ENCODE peak calls at places on chromosomes 11 and 22, in seven cellular contexts. O is Peyer's patch, X is upper lobe of left lung, A is uterus, Q is testis, M is IMR-90, H is endothelial cell of umbilical vein. B is an unnamed sample.

GRCh38 chr11:68933605-68934320 is 30.1 kb downstream of the IGHMBP2 start:
- DNase-seq in M (no peak), O (no peak), H (no peak), A (no peak), X (no peak), Q (no peak), B (no peak)

GRCh38 chr22:46297151-46297819 is 615 bp downstream of the GTSE1 start:
- DNase-seq in H (peak; percentile 46), X (no peak), O (no peak), Q (peak; percentile 40), A (no peak), M (peak; percentile 35), B (peak; percentile 14)

GRCh38 chr22:45916515-45916914 is 60.4 kb downstream of the WNT7B start:
- DNase-seq in Q (no peak), H (no peak), A (no peak), O (no peak), M (no peak), X (peak; percentile 71), B (no peak)

GRCh38 chr11:127226959-127227358 is 226.4 kb upstream of the KIRREL3 start:
- DNase-seq in Q (no peak), O (no peak), X (no peak), M (no peak), A (no peak), H (no peak), B (no peak)

GRCh38 chr11:88175707-88176066 is 444 bp upstream of the RAB38 start:
- DNase-seq in X (no peak), O (no peak), H (peak; percentile 17), Q (peak; percentile 20), A (no peak), M (peak; percentile 7), B (peak; percentile 5)

GRCh38 chr11:79237676-79238075 is 203.2 kb downstream of the TENM4 start:
- DNase-seq in O (no peak), H (peak; percentile 36), M (peak; percentile 96), X (no peak), A (peak; percentile 22), Q (no peak), B (no peak)

GRCh38 chr11:28963189-28963588 is 855.0 kb downstream of the METTL15 start:
- DNase-seq in M (peak; percentile 83), Q (no peak), X (no peak), H (no peak), O (no peak), A (no peak), B (no peak)

GRCh38 chr11:15927866-15928217 is 428.5 kb downstream of the SOX6 start:
- DNase-seq in M (no peak), H (no peak), O (no peak), Q (no peak), A (no peak), X (no peak), B (no peak)

GRCh38 chr11:22666700-22667439 is 459 bp downstream of the GAS2 start:
- DNase-seq in O (no peak), X (peak; percentile 87), A (no peak), M (no peak), H (peak; percentile 2), Q (peak; percentile 56), B (peak; percentile 79)

GRCh38 chr11:112526699-112527410 is 266.2 kb upstream of the PLET1 start:
- DNase-seq in Q (no peak), X (no peak), M (no peak), O (no peak), A (no peak), H (no peak), B (no peak)

GRCh38 chr11:109309153-109309552 is 112.8 kb upstream of the C11orf87 start:
- DNase-seq in O (no peak), M (no peak), A (no peak), H (no peak), X (no peak), Q (no peak), B (no peak)

GRCh38 chr22:41845380-41846267 is 12.7 kb downstream of the SREBF2 start:
- DNase-seq in Q (no peak), H (no peak), O (no peak), M (no peak), X (no peak), A (no peak), B (no peak)

GRCh38 chr22:49915610-49916009 is 2.6 kb downstream of the ALG12 start:
- DNase-seq in O (no peak), M (no peak), X (no peak), H (no peak), A (no peak), Q (no peak), B (no peak)

GRCh38 chr11:19690885-19691284 is 21.8 kb upstream of the NAV2 start:
- DNase-seq in A (no peak), H (no peak), Q (no peak), O (no peak), M (no peak), X (no peak), B (no peak)

GRCh38 chr11:129881570-129882170 is 13.7 kb downstream of the NFRKB start:
- DNase-seq in A (no peak), X (no peak), Q (peak; percentile 45), H (peak; percentile 41), O (peak; percentile 57), M (peak; percentile 21), B (no peak)

GRCh38 chr11:26143553-26144308 is 188.2 kb upstream of the ANO3 start:
- DNase-seq in O (no peak), X (no peak), M (peak; percentile 9), Q (no peak), A (no peak), H (peak; percentile 1), B (no peak)

GRCh38 chr22:48849513-48849912 is 978.2 kb downstream of the BRD1 start:
- DNase-seq in M (no peak), O (no peak), Q (no peak), A (no peak), H (no peak), X (no peak), B (no peak)

GRCh38 chr22:48849963-48850657 is 977.6 kb downstream of the BRD1 start:
- DNase-seq in A (no peak), H (no peak), X (no peak), Q (no peak), O (no peak), M (no peak), B (no peak)

GRCh38 chr22:48853627-48854240 is 973.9 kb downstream of the BRD1 start:
- DNase-seq in M (no peak), X (no peak), Q (no peak), A (no peak), O (peak; percentile 29), H (no peak), B (no peak)

GRCh38 chr22:48850658-48851287 is 976.9 kb downstream of the BRD1 start:
- DNase-seq in M (no peak), X (no peak), Q (no peak), O (no peak), A (no peak), H (no peak), B (no peak)

DNA sequence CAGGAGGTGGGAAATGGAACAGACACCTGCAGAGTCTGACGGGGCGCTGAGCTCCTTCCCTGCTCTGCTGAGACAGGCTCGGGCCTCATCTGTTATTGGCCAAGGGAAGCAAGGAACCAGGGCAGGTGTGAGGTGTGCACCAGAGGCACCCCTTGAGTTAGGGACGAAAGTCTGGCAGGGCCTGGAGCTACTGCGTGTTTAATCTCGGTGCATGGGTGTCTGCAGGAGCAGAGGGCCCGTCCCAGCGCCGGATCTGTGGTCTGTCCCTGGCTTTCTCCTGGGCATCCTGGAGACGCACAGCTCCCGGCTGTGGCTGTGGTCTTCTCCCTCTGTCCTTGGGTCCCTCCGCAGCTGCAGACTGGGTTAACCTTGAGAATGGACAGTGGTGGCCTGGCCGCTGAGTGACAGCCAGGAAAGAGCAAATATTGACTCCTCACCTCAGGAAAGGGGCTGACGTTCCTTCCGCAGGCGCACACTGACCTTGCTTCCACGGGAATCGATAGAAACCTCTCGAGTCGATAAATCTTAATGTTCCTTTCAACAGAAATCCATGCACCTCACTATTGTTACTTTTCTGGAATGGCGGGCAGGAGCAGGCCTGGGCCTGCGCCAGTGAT is 975.6 kb downstream of the BRD1 start:
- DNase-seq in A (no peak), X (no peak), M (no peak), Q (no peak), O (peak; percentile 38), H (no peak), B (no peak)
- H3K9me3 ChIP-seq in A (no peaks in the 10 kb centered on the region), X (no peaks in the 10 kb centered on the region), M (peaks cover 57% of the 10 kb centered on the region), Q (no peaks in the 10 kb centered on the region), O (no peaks in the 10 kb centered on the region), H (peaks cover 14% of the 10 kb centered on the region), B (no peaks in the 10 kb centered on the region)

DNA sequence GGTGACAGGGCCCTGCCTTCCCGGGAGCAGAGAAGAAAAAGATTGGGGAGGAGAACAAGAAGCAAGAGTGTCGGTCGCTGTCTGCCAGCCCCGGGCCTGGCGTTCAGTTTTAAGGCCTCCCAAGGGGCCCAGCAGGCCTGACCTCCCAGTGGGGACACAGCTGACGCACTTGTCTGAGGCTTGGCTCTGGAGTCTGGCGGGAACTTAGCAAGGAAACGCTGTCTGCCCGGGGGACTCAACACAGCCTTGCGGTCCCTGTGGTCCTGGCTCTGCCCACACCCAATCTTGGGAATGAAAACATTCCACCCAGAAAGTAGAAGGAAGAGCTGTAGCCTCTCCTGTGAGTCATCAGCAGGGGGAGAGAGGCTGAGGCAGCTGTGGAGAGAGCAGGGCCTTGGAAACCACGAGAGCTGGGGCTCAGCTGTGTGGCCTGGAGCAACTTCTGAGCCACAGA is 54.4 kb downstream of the TRAF6 start:
- DNase-seq in A (peak; percentile 69), Q (peak; percentile 68), M (peak; percentile 98), H (peak; percentile 54), O (peak; percentile 60), X (peak; percentile 73), B (peak; percentile 27)
- TF ChIP-seq POLR2A in A (no peak), Q (no peak), M (peak; percentile 58), H (no peak), O (no peak), X (no peak), B (no peak)

DNA sequence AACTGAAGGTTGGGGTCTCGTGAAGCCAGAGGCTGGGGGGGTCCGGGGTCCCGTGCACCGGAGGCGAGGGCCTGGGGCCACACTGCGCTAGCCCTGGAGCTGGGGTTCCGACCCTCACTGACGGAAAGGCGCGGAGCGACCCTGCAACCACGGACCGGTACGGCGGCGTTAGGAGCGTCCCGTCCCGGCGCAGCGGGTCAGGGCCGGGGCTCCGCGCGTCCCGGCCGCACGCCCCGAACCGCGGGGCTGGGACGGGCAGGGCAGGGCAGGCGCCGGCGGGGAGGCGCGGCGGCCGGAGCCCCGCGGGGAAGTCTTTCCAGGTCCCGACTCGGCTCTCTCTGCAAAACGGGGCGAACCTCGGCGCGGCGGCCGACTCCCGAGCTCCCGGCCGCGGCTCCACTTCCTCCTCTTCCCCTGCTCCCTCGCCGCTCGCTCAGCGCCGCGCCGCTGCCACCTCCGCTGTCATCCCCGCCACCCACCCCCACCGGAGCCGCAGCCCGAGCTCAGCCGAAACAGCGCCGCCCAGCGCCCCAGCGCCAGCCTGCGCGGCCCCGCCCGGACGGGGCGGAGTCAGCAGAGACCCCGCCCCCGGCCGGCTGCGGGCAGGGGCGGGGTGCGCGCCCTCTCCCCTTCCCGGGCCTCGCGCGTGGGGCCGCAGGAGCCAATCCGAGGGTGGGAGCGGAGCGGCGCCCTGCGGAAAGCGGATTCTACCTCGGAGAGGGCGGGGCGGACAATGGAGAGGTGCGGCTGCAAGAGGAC is at the start of gene GDPD5:
- DNase-seq in Q (peak; percentile 79), X (peak; percentile 96), H (peak; percentile 79), A (peak; percentile 84), O (peak; percentile 92), M (peak; percentile 64), B (peak; percentile 84)
- TF ChIP-seq CTCF in Q (peak; percentile 30), X (peak; percentile 74), H (peak; percentile 51), A (peak; percentile 56), O (peak; percentile 54), M (peak; percentile 60), B (peak; percentile 62)

DNA sequence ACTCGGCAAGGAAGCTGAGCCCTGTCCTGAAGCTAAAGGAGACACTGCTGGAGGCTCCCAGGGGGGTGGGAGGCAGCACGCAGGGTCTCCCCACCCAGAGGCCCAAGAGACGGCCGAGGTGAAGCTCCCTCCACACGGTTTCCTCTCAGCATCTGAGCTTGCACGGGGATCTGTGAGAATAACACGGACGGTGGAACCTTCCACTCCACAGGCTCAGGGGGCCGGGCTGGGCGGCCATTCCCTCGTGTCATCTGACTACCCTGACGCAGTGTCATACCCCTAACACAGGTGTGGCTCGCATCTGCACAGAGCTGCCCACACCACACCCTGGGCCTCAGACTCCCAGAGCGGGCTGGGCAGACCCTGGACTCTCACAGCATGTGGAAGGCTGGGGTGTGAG is 409.7 kb downstream of the SHANK2 start:
- DNase-seq in Q (no peak), H (no peak), M (no peak), A (no peak), X (peak; percentile 62), O (no peak), B (no peak)
- H3K9me3 ChIP-seq in Q (no peaks in the 10 kb centered on the region), H (peaks cover 2% of the 10 kb centered on the region), M (peaks cover 10% of the 10 kb centered on the region), A (no peaks in the 10 kb centered on the region), X (no peaks in the 10 kb centered on the region), O (no peaks in the 10 kb centered on the region), B (no peaks in the 10 kb centered on the region)